ENCODE peak calls at places on chromosomes 1 and 21, in four cellular contexts. One of them, this sample, is unnamed.
A peak's percentile ranks its signal among the peaks of the same experiment; 100 is the strongest.

GRCh38 chr1:67771152-67771551 is 62.1 kb downstream of the GNG12 start:
- DNase-seq in breast epithelium: no peak
- DNase-seq in tibial nerve: no peak
- DNase-seq in sigmoid colon: no peak
- DNase-seq in this sample: no peak

GRCh38 chr1:147202576-147202975 is 22.6 kb downstream of the FMO5 start:
- DNase-seq in breast epithelium: no peak
- DNase-seq in tibial nerve: no peak
- DNase-seq in sigmoid colon: no peak
- DNase-seq in this sample: no peak

GRCh38 chr1:38020361-38020760 is 7.8 kb downstream of the UTP11 start:
- DNase-seq in breast epithelium: no peak
- DNase-seq in tibial nerve: no peak
- DNase-seq in sigmoid colon: no peak
- DNase-seq in this sample: no peak

GRCh38 chr1:48810740-48811139 is 34.0 kb upstream of the BEND5 start:
- DNase-seq in breast epithelium: no peak
- DNase-seq in tibial nerve: no peak
- DNase-seq in sigmoid colon: no peak
- DNase-seq in this sample: no peak

GRCh38 chr1:92747735-92748134 is 37.2 kb downstream of the EVI5 start:
- DNase-seq in breast epithelium: no peak
- DNase-seq in tibial nerve: peak; percentile 10
- DNase-seq in sigmoid colon: no peak
- DNase-seq in this sample: no peak

GRCh38 chr1:53468374-53468773 is 9.2 kb downstream of the DMRTB1 start:
- DNase-seq in breast epithelium: no peak
- DNase-seq in tibial nerve: no peak
- DNase-seq in sigmoid colon: no peak
- DNase-seq in this sample: no peak

GRCh38 chr21:15754640-15755039 is 24.9 kb downstream of the USP25 start:
- DNase-seq in breast epithelium: no peak
- DNase-seq in tibial nerve: no peak
- DNase-seq in sigmoid colon: no peak
- DNase-seq in this sample: no peak

GRCh38 chr1:201025571-201026002 is 2.1 kb upstream of the KIF21B start:
- DNase-seq in breast epithelium: no peak
- DNase-seq in tibial nerve: no peak
- DNase-seq in sigmoid colon: no peak
- DNase-seq in this sample: no peak

GRCh38 chr1:1894354-1895049 is 3.6 kb upstream of the GNB1 start:
- DNase-seq in breast epithelium: no peak
- DNase-seq in tibial nerve: no peak
- DNase-seq in sigmoid colon: peak; percentile 69
- DNase-seq in this sample: peak; percentile 63

GRCh38 chr1:21891621-21892479 is 45.3 kb downstream of the HSPG2 start:
- DNase-seq in breast epithelium: no peak
- DNase-seq in tibial nerve: no peak
- DNase-seq in sigmoid colon: no peak
- DNase-seq in this sample: no peak

GRCh38 chr1:229689273-229689672 is 63.2 kb downstream of the URB2 start:
- DNase-seq in breast epithelium: no peak
- DNase-seq in tibial nerve: no peak
- DNase-seq in sigmoid colon: no peak
- DNase-seq in this sample: no peak

GRCh38 chr1:119743776-119744597 is 24.7 kb downstream of the HMGCS2 start:
- DNase-seq in breast epithelium: peak; percentile 46
- DNase-seq in tibial nerve: peak; percentile 46
- DNase-seq in sigmoid colon: peak; percentile 81
- DNase-seq in this sample: peak; percentile 67

GRCh38 chr1:161919229-161919628 is 104.4 kb downstream of the OLFML2B start:
- DNase-seq in breast epithelium: no peak
- DNase-seq in tibial nerve: no peak
- DNase-seq in sigmoid colon: no peak
- DNase-seq in this sample: no peak

GRCh38 chr1:29518183-29518835 is 282.0 kb downstream of the PTPRU start:
- DNase-seq in breast epithelium: no peak
- DNase-seq in tibial nerve: no peak
- DNase-seq in sigmoid colon: peak; percentile 21
- DNase-seq in this sample: no peak

GRCh38 chr21:45390121-45390751 is 14.7 kb upstream of the COL18A1 start:
- DNase-seq in breast epithelium: no peak
- DNase-seq in tibial nerve: no peak
- DNase-seq in sigmoid colon: peak; percentile 58
- DNase-seq in this sample: peak; percentile 14

GRCh38 chr1:160081261-160081936 is at the start of gene KCNJ9:
- DNase-seq in breast epithelium: no peak
- DNase-seq in tibial nerve: no peak
- DNase-seq in sigmoid colon: no peak
- DNase-seq in this sample: no peak

GRCh38 chr1:10211805-10212405 is 1.5 kb downstream of the KIF1B start:
- DNase-seq in breast epithelium: no peak
- DNase-seq in tibial nerve: no peak
- DNase-seq in sigmoid colon: no peak
- DNase-seq in this sample: no peak

GRCh38 chr1:166379447-166379846 is 212.6 kb upstream of the FAM78B start:
- DNase-seq in breast epithelium: no peak
- DNase-seq in tibial nerve: no peak
- DNase-seq in sigmoid colon: no peak
- DNase-seq in this sample: peak; percentile 74

GRCh38 chr1:202282017-202282335 is 59.8 kb downstream of the UBE2T start:
- DNase-seq in breast epithelium: no peak
- DNase-seq in tibial nerve: no peak
- DNase-seq in sigmoid colon: no peak
- DNase-seq in this sample: no peak

GRCh38 chr1:40625076-40625475 is 40.4 kb downstream of the RIMS3 start:
- DNase-seq in breast epithelium: no peak
- DNase-seq in tibial nerve: no peak
- DNase-seq in sigmoid colon: no peak
- DNase-seq in this sample: peak; percentile 27

GRCh38 chr1:220812308-220812707 is 25.6 kb downstream of the MTARC1 start:
- DNase-seq in breast epithelium: no peak
- DNase-seq in tibial nerve: no peak
- DNase-seq in sigmoid colon: no peak
- DNase-seq in this sample: no peak

GRCh38 chr1:56459260-56459659 is 120.1 kb downstream of the PLPP3 start:
- DNase-seq in breast epithelium: no peak
- DNase-seq in tibial nerve: no peak
- DNase-seq in sigmoid colon: no peak
- DNase-seq in this sample: no peak

GRCh38 chr1:174746024-174746808 is 253.5 kb upstream of the CACYBP start:
- DNase-seq in breast epithelium: no peak
- DNase-seq in tibial nerve: no peak
- DNase-seq in sigmoid colon: no peak
- DNase-seq in this sample: no peak

GRCh38 chr1:105386489-105386888 is 1636.8 kb downstream of the AMY1C start:
- DNase-seq in breast epithelium: no peak
- DNase-seq in tibial nerve: no peak
- DNase-seq in sigmoid colon: no peak
- DNase-seq in this sample: peak; percentile 11

GRCh38 chr1:46452931-46453325 is 36.7 kb upstream of the DMBX1 start:
- DNase-seq in breast epithelium: no peak
- DNase-seq in tibial nerve: no peak
- DNase-seq in sigmoid colon: no peak
- DNase-seq in this sample: no peak

GRCh38 chr1:230498704-230499103 is 72.6 kb upstream of the PGBD5 start:
- DNase-seq in breast epithelium: no peak
- DNase-seq in tibial nerve: no peak
- DNase-seq in sigmoid colon: no peak
- DNase-seq in this sample: no peak

GRCh38 chr1:110916669-110917306 is 43.8 kb downstream of the CD53 start:
- DNase-seq in breast epithelium: no peak
- DNase-seq in tibial nerve: no peak
- DNase-seq in sigmoid colon: no peak
- DNase-seq in this sample: no peak

GRCh38 chr1:214621178-214621577 is 18.2 kb downstream of the CENPF start:
- DNase-seq in breast epithelium: no peak
- DNase-seq in tibial nerve: no peak
- DNase-seq in sigmoid colon: no peak
- DNase-seq in this sample: no peak

GRCh38 chr1:26889580-26890466 is at the start of gene GPN2:
- DNase-seq in breast epithelium: peak; percentile 62
- DNase-seq in tibial nerve: peak; percentile 63
- DNase-seq in sigmoid colon: peak; percentile 86
- DNase-seq in this sample: peak; percentile 89

GRCh38 chr1:221994939-221995338 is 253.1 kb upstream of the DUSP10 start:
- DNase-seq in breast epithelium: no peak
- DNase-seq in tibial nerve: no peak
- DNase-seq in sigmoid colon: no peak
- DNase-seq in this sample: no peak

GRCh38 chr1:10514490-10515235 is 39.9 kb downstream of the PEX14 start:
- DNase-seq in breast epithelium: no peak
- DNase-seq in tibial nerve: no peak
- DNase-seq in sigmoid colon: no peak
- DNase-seq in this sample: no peak

GRCh38 chr21:34598931-34599400 is 15.9 kb downstream of the RCAN1 start:
- DNase-seq in breast epithelium: no peak
- DNase-seq in tibial nerve: no peak
- DNase-seq in sigmoid colon: no peak
- DNase-seq in this sample: no peak

GRCh38 chr1:22841754-22842370 is 130.8 kb downstream of the LACTBL1 start:
- DNase-seq in breast epithelium: no peak
- DNase-seq in tibial nerve: no peak
- DNase-seq in sigmoid colon: no peak
- DNase-seq in this sample: peak; percentile 33

GRCh38 chr1:66374561-66375111 is 159.3 kb upstream of the SGIP1 start:
- DNase-seq in breast epithelium: no peak
- DNase-seq in tibial nerve: no peak
- DNase-seq in sigmoid colon: no peak
- DNase-seq in this sample: no peak

GRCh38 chr21:14358775-14359174 is 24.2 kb downstream of the HSPA13 start:
- DNase-seq in breast epithelium: no peak
- DNase-seq in tibial nerve: no peak
- DNase-seq in sigmoid colon: no peak
- DNase-seq in this sample: no peak

DNA sequence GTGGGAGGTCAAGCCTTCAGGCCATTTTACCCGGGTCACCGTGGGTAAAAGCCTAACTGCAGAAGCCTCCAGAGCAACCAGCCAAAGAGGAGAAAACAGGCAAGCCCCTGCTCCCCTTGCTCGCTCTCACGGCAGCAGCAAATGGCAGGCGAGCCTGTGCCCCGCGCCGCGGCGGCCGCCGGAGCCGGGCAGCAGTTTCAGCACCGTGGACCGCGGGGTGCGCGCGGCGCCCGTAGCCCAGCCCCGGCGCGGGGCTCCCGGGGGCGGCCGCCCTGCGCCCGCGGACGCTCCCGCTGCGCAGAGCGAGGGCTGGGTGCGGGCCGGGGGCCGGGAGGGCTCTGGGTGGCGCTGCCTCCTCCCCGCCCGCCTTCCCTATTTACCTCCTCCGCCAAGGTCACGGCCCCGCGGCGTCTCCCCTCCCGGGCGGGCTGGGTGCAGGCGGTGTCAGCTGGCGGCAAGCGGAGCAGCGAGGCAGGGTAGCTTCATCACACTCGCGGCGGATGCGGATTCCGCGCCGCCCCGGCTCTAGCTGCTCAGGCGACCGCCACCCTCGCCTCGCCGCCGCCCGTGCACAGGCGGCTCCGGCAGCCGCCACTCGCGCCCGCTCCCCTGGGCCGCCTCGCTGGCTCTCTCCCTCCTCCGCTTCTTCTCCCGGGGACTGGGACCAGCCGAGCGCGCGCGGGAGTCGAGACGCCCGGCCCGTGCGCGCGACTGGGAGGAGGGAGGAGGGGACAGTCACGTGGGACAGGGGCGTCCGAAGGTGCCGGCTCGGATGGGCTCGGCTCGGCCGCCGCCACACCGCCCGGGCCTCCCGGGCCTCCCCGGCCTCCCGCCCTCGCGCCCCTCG is at the start of gene RGS7:
- DNase-seq in breast epithelium: no peak
- DNase-seq in tibial nerve: no peak
- DNase-seq in sigmoid colon: peak; percentile 67
- DNase-seq in this sample: peak; percentile 64
- TF ChIP-seq POLR2A in breast epithelium: no peak
- TF ChIP-seq POLR2A in tibial nerve: no peak
- TF ChIP-seq POLR2A in sigmoid colon: no peak
- TF ChIP-seq POLR2A in this sample: no peak

GRCh38 chr1:31155216-31155806 is 84.4 kb downstream of the NKAIN1 start:
- DNase-seq in breast epithelium: peak; percentile 51
- DNase-seq in tibial nerve: no peak
- DNase-seq in sigmoid colon: peak; percentile 82
- DNase-seq in this sample: peak; percentile 78
- TF ChIP-seq POLR2A in breast epithelium: no peak
- TF ChIP-seq POLR2A in tibial nerve: no peak
- TF ChIP-seq POLR2A in sigmoid colon: no peak
- TF ChIP-seq POLR2A in this sample: no peak

GRCh38 chr1:65065535-65066378 is 82.2 kb upstream of the AK4 start:
- DNase-seq in breast epithelium: peak; percentile 66
- DNase-seq in tibial nerve: peak; percentile 34
- DNase-seq in sigmoid colon: no peak
- DNase-seq in this sample: peak; percentile 72

GRCh38 chr1:65066379-65066765 is 81.6 kb upstream of the AK4 start:
- DNase-seq in breast epithelium: peak; percentile 39
- DNase-seq in tibial nerve: peak; percentile 20
- DNase-seq in sigmoid colon: no peak
- DNase-seq in this sample: no peak

GRCh38 chr1:65067491-65068201 is 80.4 kb upstream of the AK4 start:
- DNase-seq in breast epithelium: peak; percentile 73
- DNase-seq in tibial nerve: peak; percentile 91
- DNase-seq in sigmoid colon: peak; percentile 89
- DNase-seq in this sample: peak; percentile 85

GRCh38 chr1:65068202-65069011 is 79.6 kb upstream of the AK4 start:
- DNase-seq in breast epithelium: no peak
- DNase-seq in tibial nerve: peak; percentile 36
- DNase-seq in sigmoid colon: no peak
- DNase-seq in this sample: no peak

GRCh38 chr1:65066766-65067490 is 81.1 kb upstream of the AK4 start:
- DNase-seq in breast epithelium: peak; percentile 94
- DNase-seq in tibial nerve: peak; percentile 96
- DNase-seq in sigmoid colon: peak; percentile 98
- DNase-seq in this sample: peak; percentile 95
- TF ChIP-seq POLR2A in breast epithelium: peak; percentile 94
- TF ChIP-seq POLR2A in tibial nerve: peak; percentile 89
- TF ChIP-seq POLR2A in sigmoid colon: peak; percentile 82
- TF ChIP-seq POLR2A in this sample: peak; percentile 14

DNA sequence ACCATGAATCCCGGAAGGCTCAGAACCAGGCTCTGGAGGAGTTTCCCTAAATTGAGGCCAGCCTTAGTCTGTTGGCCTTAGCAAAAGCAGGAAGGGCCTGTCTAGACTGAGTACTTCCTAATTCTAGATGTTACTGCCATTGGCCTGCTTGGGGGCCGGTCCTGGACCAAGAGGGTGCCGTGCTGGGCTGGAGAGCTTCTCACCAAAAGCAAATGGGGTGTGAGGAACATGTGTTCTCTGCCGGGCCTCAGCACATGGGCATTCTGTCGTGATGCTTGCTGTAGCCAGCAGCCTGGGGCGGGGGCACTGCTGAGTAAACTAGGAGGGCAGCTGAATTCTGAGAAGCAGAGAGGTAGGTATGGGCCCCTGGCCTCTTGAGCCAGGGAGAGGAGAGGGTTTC is 35.7 kb upstream of the MAN1C1 start:
- DNase-seq in breast epithelium: no peak
- DNase-seq in tibial nerve: no peak
- DNase-seq in sigmoid colon: no peak
- DNase-seq in this sample: no peak
- TF ChIP-seq POLR2A in breast epithelium: no peak
- TF ChIP-seq POLR2A in tibial nerve: no peak
- TF ChIP-seq POLR2A in sigmoid colon: no peak
- TF ChIP-seq POLR2A in this sample: no peak

This sample was measured in heart left ventricle.